ENCODE peak calls at places on chromosomes 1 and 21, in five cellular contexts. B is thoracic aorta, I is right cardiac atrium, Q is body of pancreas, J is HCT116. D is an unnamed sample.

GRCh38 chr21:30921129-30921528 is 39.7 kb upstream of the KRTAP11-1 start:
- ATAC-seq in B (no peak), I (no peak), Q (no peak), J (no peak), D (no peak)

GRCh38 chr1:94142022-94142421 is 21.1 kb upstream of the ABCA4 start:
- ATAC-seq in B (no peak), I (peak), Q (no peak), J (no peak), D (no peak)

GRCh38 chr1:119141020-119141424 is 569 bp upstream of the WARS2 start:
- ATAC-seq in B (no peak), I (peak), Q (no peak), J (peak), D (no peak)

GRCh38 chr1:2583331-2583791 is 3.2 kb upstream of the PRXL2B start:
- ATAC-seq in B (no peak), I (no peak), Q (no peak), J (no peak), D (no peak)

GRCh38 chr1:22190251-22190650 is 47.4 kb upstream of the WNT4 start:
- ATAC-seq in B (no peak), I (no peak), Q (no peak), J (no peak), D (no peak)

GRCh38 chr1:181239086-181239485 is 150.6 kb downstream of the IER5 start:
- ATAC-seq in B (no peak), I (no peak), Q (no peak), J (no peak), D (no peak)

GRCh38 chr1:109769335-109770078 is 5.8 kb upstream of the EPS8L3 start:
- ATAC-seq in B (no peak), I (no peak), Q (no peak), J (no peak), D (no peak)

GRCh38 chr1:155909894-155910293 is 1.3 kb downstream of the RIT1 start:
- ATAC-seq in B (peak), I (peak), Q (no peak), J (no peak), D (no peak)

D was measured in gastroesophageal sphincter.